ENCODE peak calls at places on chromosomes 5 and 9, in five cellular contexts. B, J, Q, T and R are unnamed samples.

GRCh38 chr5:35990941-35991592 is at the start of gene UGT3A1:
- DNase-seq in B (no peak), J (peak; percentile 74), Q (no peak), T (peak; percentile 92), R (no peak)

GRCh38 chr9:2242778-2243395 is 227.7 kb downstream of the SMARCA2 start:
- DNase-seq in B (no peak), J (no peak), Q (peak; percentile 32), T (peak; percentile 39), R (no peak)

GRCh38 chr9:35795701-35796100 is 4.3 kb downstream of the NPR2 start:
- DNase-seq in B (no peak), J (no peak), Q (no peak), T (no peak), R (no peak)

GRCh38 chr5:174084691-174085154 is 39.2 kb downstream of the NSG2 start:
- DNase-seq in B (no peak), J (no peak), Q (no peak), T (no peak), R (no peak)

GRCh38 chr9:112174965-112175795 is at the start of gene SUSD1:
- DNase-seq in B (peak; percentile 37), J (no peak), Q (peak; percentile 48), T (peak; percentile 52), R (peak; percentile 41)

GRCh38 chr5:14296533-14297331 is 153.6 kb downstream of the TRIO start:
- DNase-seq in B (no peak), J (no peak), Q (no peak), T (no peak), R (no peak)

GRCh38 chr5:61460471-61460870 is 128.4 kb downstream of the ZSWIM6 start:
- DNase-seq in B (no peak), J (no peak), Q (no peak), T (no peak), R (no peak)

GRCh38 chr5:65078331-65078730 is 309.6 kb downstream of the CWC27 start:
- DNase-seq in B (no peak), J (no peak), Q (no peak), T (no peak), R (no peak)

GRCh38 chr9:85610074-85610855 is 131.5 kb downstream of the AGTPBP1 start:
- DNase-seq in B (no peak), J (no peak), Q (peak; percentile 15), T (no peak), R (no peak)

GRCh38 chr5:95285406-95285761 is 490 bp upstream of the MCTP1 start:
- DNase-seq in B (no peak), J (no peak), Q (no peak), T (peak; percentile 36), R (no peak)

GRCh38 chr5:124664287-124664686 is 82.2 kb downstream of the ZNF608 start:
- DNase-seq in B (no peak), J (no peak), Q (no peak), T (no peak), R (no peak)

GRCh38 chr5:68476854-68477253 is 261.3 kb downstream of the PIK3R1 start:
- DNase-seq in B (no peak), J (no peak), Q (no peak), T (peak; percentile 41), R (no peak)

GRCh38 chr5:96431376-96432244 is 1.4 kb downstream of the PCSK1 start:
- DNase-seq in B (no peak), J (no peak), Q (no peak), T (no peak), R (no peak)

GRCh38 chr5:157464518-157465171 is 4.6 kb downstream of the NIPAL4 start:
- DNase-seq in B (peak; percentile 33), J (no peak), Q (peak; percentile 59), T (no peak), R (no peak)

GRCh38 chr5:146541956-146542849 is 26.2 kb upstream of the GPR151 start:
- DNase-seq in B (peak; percentile 67), J (peak; percentile 61), Q (peak; percentile 75), T (peak; percentile 85), R (peak; percentile 40)

GRCh38 chr5:68139601-68140441 is 75.7 kb upstream of the PIK3R1 start:
- DNase-seq in B (no peak), J (no peak), Q (no peak), T (no peak), R (no peak)

GRCh38 chr9:105385372-105385985 is 62.4 kb upstream of the FSD1L start:
- DNase-seq in B (peak; percentile 22), J (no peak), Q (no peak), T (no peak), R (no peak)

GRCh38 chr5:119453045-119453383 is 717 bp downstream of the HSD17B4 start:
- DNase-seq in B (no peak), J (no peak), Q (no peak), T (no peak), R (no peak)

GRCh38 chr9:79061766-79062165 is 510.0 kb upstream of the TLE4 start:
- DNase-seq in B (no peak), J (no peak), Q (no peak), T (no peak), R (no peak)

GRCh38 chr5:117131048-117131679 is 556.5 kb upstream of the SEMA6A start:
- DNase-seq in B (no peak), J (no peak), Q (no peak), T (no peak), R (no peak)

GRCh38 chr9:87872079-87872624 is 10.5 kb upstream of the SPATA31E1 start:
- DNase-seq in B (no peak), J (no peak), Q (no peak), T (no peak), R (no peak)

GRCh38 chr9:123396007-123396511 is 40.1 kb downstream of the CRB2 start:
- DNase-seq in B (no peak), J (no peak), Q (no peak), T (no peak), R (no peak)

GRCh38 chr5:90096415-90097081 is 313.0 kb downstream of the CETN3 start:
- DNase-seq in B (no peak), J (peak; percentile 2), Q (peak; percentile 66), T (no peak), R (no peak)

GRCh38 chr5:51439232-51439631 is 56.0 kb downstream of the ISL1 start:
- DNase-seq in B (no peak), J (no peak), Q (no peak), T (no peak), R (no peak)

GRCh38 chr5:51345106-51345505 is 38.1 kb upstream of the ISL1 start:
- DNase-seq in B (no peak), J (no peak), Q (peak; percentile 46), T (no peak), R (no peak)

GRCh38 chr5:1746371-1747078 is 53.1 kb downstream of the MRPL36 start:
- DNase-seq in B (no peak), J (no peak), Q (no peak), T (peak; percentile 23), R (peak; percentile 5)

GRCh38 chr5:94374336-94374735 is 244.1 kb downstream of the KIAA0825 start:
- DNase-seq in B (no peak), J (no peak), Q (no peak), T (no peak), R (no peak)

GRCh38 chr9:114155263-114155966 is at the start of gene COL27A1:
- DNase-seq in B (peak; percentile 76), J (peak; percentile 49), Q (peak; percentile 82), T (peak; percentile 90), R (peak; percentile 49)

GRCh38 chr9:96367943-96368342 is 15.6 kb downstream of the SLC35D2 start:
- DNase-seq in B (no peak), J (no peak), Q (no peak), T (no peak), R (no peak)

GRCh38 chr9:134348404-134349155 is 22.3 kb downstream of the RXRA start:
- DNase-seq in B (no peak), J (no peak), Q (no peak), T (no peak), R (no peak)

GRCh38 chr9:137947012-137947411 is 69.4 kb downstream of the CACNA1B start:
- DNase-seq in B (no peak), J (no peak), Q (no peak), T (no peak), R (no peak)
- H3K9me3 ChIP-seq in B (peaks cover 5% of the 10 kb centered on the region), J (peaks cover 67% of the 10 kb centered on the region), Q (peaks cover 19% of the 10 kb centered on the region), T (peaks cover 52% of the 10 kb centered on the region), R (no peaks in the 10 kb centered on the region)

GRCh38 chr5:74521401-74521800 is 119.1 kb downstream of the ENC1 start:
- DNase-seq in B (no peak), J (no peak), Q (no peak), T (no peak), R (no peak)
- H3K9me3 ChIP-seq in B (no peaks in the 10 kb centered on the region), J (peaks cover 26% of the 10 kb centered on the region), Q (peaks cover 12% of the 10 kb centered on the region), T (peaks cover 13% of the 10 kb centered on the region), R (no peaks in the 10 kb centered on the region)

GRCh38 chr9:109450346-109450745 is 47.8 kb downstream of the PTPN3 start:
- DNase-seq in B (no peak), J (no peak), Q (no peak), T (no peak), R (no peak)
- H3K9me3 ChIP-seq in B (no peaks in the 10 kb centered on the region), J (no peaks in the 10 kb centered on the region), Q (no peaks in the 10 kb centered on the region), T (no peaks in the 10 kb centered on the region), R (no peaks in the 10 kb centered on the region)

DNA sequence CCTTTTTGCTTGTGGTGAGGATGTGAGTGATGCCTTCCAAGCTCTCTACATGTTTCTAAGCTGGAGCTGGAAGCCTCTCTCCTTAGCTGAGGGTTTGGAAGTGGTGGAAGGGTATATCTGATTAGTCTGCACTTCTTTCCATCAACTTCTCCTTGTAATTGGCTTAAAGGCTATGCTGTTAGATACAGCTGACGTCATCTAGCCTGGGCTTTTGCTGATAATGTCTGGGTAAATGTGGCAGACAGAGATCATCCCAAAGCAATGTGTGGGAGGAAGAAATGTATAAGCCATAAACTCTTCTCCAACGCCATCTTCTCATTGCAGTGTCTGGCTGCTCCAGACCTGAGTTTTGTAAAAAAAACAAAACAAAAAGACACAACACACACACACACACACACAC is 29.3 kb downstream of the ZNF354C start:
- DNase-seq in B (no peak), J (no peak), Q (no peak), T (no peak), R (no peak)
- H3K9me3 ChIP-seq in B (peaks cover 39% of the 10 kb centered on the region), J (peaks cover 68% of the 10 kb centered on the region), Q (peaks cover 27% of the 10 kb centered on the region), T (peaks cover 54% of the 10 kb centered on the region), R (peaks cover 7% of the 10 kb centered on the region)

DNA sequence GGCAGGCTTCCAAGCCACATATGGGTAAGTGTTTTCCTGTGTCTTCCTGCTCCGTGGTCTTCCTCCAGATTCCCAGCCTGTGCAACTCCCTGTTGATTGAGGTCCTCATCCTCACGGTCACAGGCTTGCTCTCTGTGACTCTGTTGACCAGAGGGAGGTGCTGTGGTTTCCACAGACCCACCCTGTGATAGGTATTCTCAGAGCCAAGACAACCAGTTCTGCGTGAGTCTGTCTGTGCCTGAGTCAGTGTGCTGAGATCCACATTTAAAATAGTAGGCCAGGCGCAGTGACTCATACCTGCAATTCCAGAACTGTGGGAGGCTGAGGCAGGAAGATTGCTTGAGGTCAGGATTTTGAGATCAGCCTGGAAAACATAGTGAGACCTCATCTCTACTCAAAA is 388.1 kb upstream of the IRX2 start:
- DNase-seq in B (no peak), J (no peak), Q (no peak), T (no peak), R (no peak)
- H3K9me3 ChIP-seq in B (no peaks in the 10 kb centered on the region), J (no peaks in the 10 kb centered on the region), Q (no peaks in the 10 kb centered on the region), T (no peaks in the 10 kb centered on the region), R (no peaks in the 10 kb centered on the region)